ENCODE peak calls at places on chromosomes 5 and 9, in ten cellular contexts. J, F, S, C, G, U, I, A, E and P are unnamed samples.

GRCh38 chr5:140678993-140679392 is 5.6 kb upstream of the DND1 start:
- DNase-seq in J (no peak), F (no peak), S (no peak), C (no peak), G (no peak), U (no peak), I (no peak), A (no peak), E (no peak), P (no peak)

GRCh38 chr9:115845648-115846312 is 307.8 kb upstream of the PAPPA start:
- DNase-seq in J (no peak), F (peak; percentile 29), S (peak; percentile 97), C (no peak), G (no peak), U (no peak), I (peak; percentile 8), A (no peak), E (no peak), P (no peak)

GRCh38 chr9:89481161-89481915 is 16.6 kb downstream of the SEMA4D start:
- DNase-seq in J (no peak), F (no peak), S (no peak), C (no peak), G (no peak), U (no peak), I (no peak), A (no peak), E (peak; percentile 62), P (no peak)

GRCh38 chr5:114007678-114008077 is 354.2 kb upstream of the KCNN2 start:
- DNase-seq in J (no peak), F (no peak), S (no peak), C (no peak), G (no peak), U (no peak), I (no peak), A (no peak), E (no peak), P (no peak)

GRCh38 chr5:175895701-175896102 is 24.3 kb downstream of the CPLX2 start:
- DNase-seq in J (peak; percentile 67), F (no peak), S (no peak), C (no peak), G (peak; percentile 91), U (peak; percentile 61), I (no peak), A (no peak), E (peak; percentile 53), P (peak; percentile 58)

GRCh38 chr5:93675458-93676450 is 65.6 kb downstream of the POU5F2 start:
- DNase-seq in J (no peak), F (no peak), S (no peak), C (no peak), G (no peak), U (no peak), I (no peak), A (no peak), E (no peak), P (no peak)

GRCh38 chr9:121815556-121816448 is 164.4 kb downstream of the DAB2IP start:
- DNase-seq in J (no peak), F (no peak), S (no peak), C (no peak), G (no peak), U (no peak), I (no peak), A (no peak), E (no peak), P (no peak)

GRCh38 chr5:62354028-62354874 is 48.2 kb downstream of the KIF2A start:
- DNase-seq in J (peak; percentile 42), F (peak; percentile 73), S (peak; percentile 73), C (peak; percentile 51), G (peak; percentile 40), U (peak; percentile 78), I (peak; percentile 7), A (peak; percentile 69), E (peak; percentile 47), P (no peak)

GRCh38 chr9:128550226-128550625 is 2.2 kb upstream of the SPTAN1 start:
- DNase-seq in J (no peak), F (peak; percentile 25), S (no peak), C (no peak), G (no peak), U (no peak), I (no peak), A (no peak), E (no peak), P (peak; percentile 65)

GRCh38 chr9:92289708-92290390 is 3.6 kb downstream of the IARS1 start:
- DNase-seq in J (no peak), F (peak; percentile 41), S (peak; percentile 61), C (no peak), G (no peak), U (no peak), I (peak; percentile 4), A (no peak), E (no peak), P (no peak)

GRCh38 chr9:87379300-87379699 is 118.4 kb upstream of the DAPK1 start:
- DNase-seq in J (no peak), F (no peak), S (no peak), C (no peak), G (no peak), U (no peak), I (no peak), A (no peak), E (no peak), P (no peak)

GRCh38 chr5:178420424-178420823 is 169.8 kb downstream of the COL23A1 start:
- DNase-seq in J (no peak), F (no peak), S (no peak), C (no peak), G (no peak), U (no peak), I (no peak), A (no peak), E (no peak), P (no peak)

GRCh38 chr9:37167456-37167855 is 47.1 kb downstream of the ZCCHC7 start:
- DNase-seq in J (no peak), F (no peak), S (no peak), C (no peak), G (no peak), U (peak; percentile 17), I (no peak), A (no peak), E (no peak), P (no peak)